ENCODE peak calls at places on chromosome 17, in nine cellular contexts. V is fibroblast of lung, T is DND-41, J is WTC11, C is body of pancreas, E is glutamatergic neuron, U is epithelial cell of esophagus, K is AG04450, H is mammary epithelial cell. Z is an unnamed sample.

GRCh38 chr17:55416470-55417052 is 5.1 kb downstream of the MMD start:
- DNase-seq in C (no peak), K (no peak), J (no peak), V (peak), U (peak), T (no peak), H (no peak), E (no peak), Z (no peak)

GRCh38 chr17:73170921-73171320 is 6.1 kb downstream of the SSTR2 start:
- DNase-seq in U (no peak), C (no peak), T (no peak), E (no peak), K (no peak), J (no peak), V (no peak), H (no peak), Z (no peak)

GRCh38 chr17:2084766-2085647 is 30.1 kb downstream of the HIC1 start:
- DNase-seq in J (no peak), T (no peak), V (peak), E (no peak), C (no peak), H (no peak), K (peak), U (peak), Z (no peak)

GRCh38 chr17:70901870-70902269 is 732.5 kb downstream of the KCNJ2 start:
- DNase-seq in T (no peak), J (no peak), U (no peak), E (no peak), V (no peak), H (no peak), C (no peak), K (no peak), Z (no peak)

GRCh38 chr17:14792751-14793150 is 472.4 kb downstream of the PMP22 start:
- DNase-seq in C (peak), V (peak), U (peak), K (no peak), T (no peak), J (no peak), H (peak), E (no peak), Z (no peak)

GRCh38 chr17:50056217-50056960 is 479 bp downstream of the ITGA3 start:
- DNase-seq in U (peak), V (peak), E (peak), C (peak), J (peak), T (peak), K (no peak), H (peak), Z (peak)

GRCh38 chr17:15392326-15392739 is 50.9 kb upstream of the TEKT3 start:
- DNase-seq in T (no peak), U (peak), V (peak), H (peak), E (no peak), J (no peak), K (peak), C (no peak), Z (no peak)

GRCh38 chr17:20091161-20092029 is 82.2 kb downstream of the SPECC1 start:
- DNase-seq in V (peak), J (no peak), U (no peak), T (no peak), H (no peak), K (no peak), C (no peak), E (no peak), Z (no peak)

GRCh38 chr17:66557886-66558285 is 255.5 kb downstream of the PRKCA start:
- DNase-seq in E (no peak), H (no peak), T (no peak), J (no peak), K (no peak), C (no peak), V (no peak), U (no peak), Z (no peak)

GRCh38 chr17:43403846-43404245 is 5.1 kb downstream of the ARL4D start:
- DNase-seq in E (no peak), C (no peak), H (no peak), K (no peak), U (no peak), V (no peak), T (no peak), J (no peak), Z (no peak)

GRCh38 chr17:2792541-2793169 is 3.6 kb upstream of the RAP1GAP2 start:
- DNase-seq in C (no peak), H (no peak), T (no peak), V (no peak), K (no peak), E (no peak), J (no peak), U (no peak), Z (no peak)

GRCh38 chr17:76131692-76132573 is 9.1 kb downstream of the FOXJ1 start:
- DNase-seq in C (no peak), J (no peak), T (no peak), U (peak), V (no peak), E (no peak), K (no peak), H (peak), Z (no peak)

GRCh38 chr17:57672205-57672632 is 72.9 kb downstream of the CCDC182 start:
- DNase-seq in H (peak), K (no peak), E (no peak), J (no peak), C (no peak), U (peak), T (peak), V (peak), Z (no peak)

GRCh38 chr17:35612924-35613521 is 25.9 kb downstream of the AP2B1 start:
- DNase-seq in H (peak), T (peak), E (peak), C (peak), K (no peak), V (peak), U (peak), J (peak), Z (peak)

GRCh38 chr17:77373298-77374169 is 232.8 kb downstream of the SEC14L1 start:
- DNase-seq in E (peak), J (peak), V (no peak), C (peak), H (no peak), U (no peak), T (peak), K (no peak), Z (no peak)

GRCh38 chr17:4590981-4591453 is 6.7 kb downstream of the SMTNL2 start:
- DNase-seq in T (no peak), J (no peak), C (no peak), U (no peak), E (no peak), K (no peak), V (no peak), H (no peak), Z (no peak)

GRCh38 chr17:41406205-41406604 is 8.8 kb upstream of the KRT31 start:
- DNase-seq in C (no peak), U (peak), V (no peak), J (no peak), K (no peak), H (peak), E (no peak), T (no peak), Z (no peak)

GRCh38 chr17:67054608-67055007 is 10.3 kb downstream of the CACNG1 start:
- DNase-seq in E (no peak), T (no peak), V (no peak), J (no peak), C (no peak), K (no peak), H (no peak), U (no peak), Z (no peak)

GRCh38 chr17:13584701-13585080 is 17.0 kb downstream of the HS3ST3A1 start:
- DNase-seq in H (peak), V (peak), E (no peak), T (no peak), K (no peak), U (no peak), J (no peak), C (no peak), Z (no peak)

GRCh38 chr17:64406321-64407200 is 15.9 kb upstream of the PECAM1 start:
- DNase-seq in K (no peak), H (no peak), E (no peak), V (no peak), J (peak), T (no peak), C (no peak), U (peak), Z (no peak)

GRCh38 chr17:77045441-77046041 is 95.2 kb upstream of the SEC14L1 start:
- DNase-seq in T (no peak), H (peak), J (no peak), V (peak), C (no peak), E (no peak), U (peak), K (no peak), Z (no peak)

GRCh38 chr17:58669853-58670252 is 22.0 kb downstream of the TEX14 start:
- DNase-seq in V (no peak), C (no peak), J (no peak), T (no peak), K (no peak), H (no peak), U (no peak), E (no peak), Z (no peak)

GRCh38 chr17:56809820-56810179 is 23.9 kb downstream of the C17orf67 start:
- DNase-seq in T (no peak), K (no peak), J (no peak), H (no peak), U (no peak), E (no peak), V (no peak), C (no peak), Z (no peak)

GRCh38 chr17:76612977-76613851 is 27.6 kb upstream of the ST6GALNAC2 start:
- DNase-seq in T (no peak), H (peak), E (no peak), C (no peak), V (no peak), U (peak), K (no peak), J (peak), Z (peak)

GRCh38 chr17:77145635-77146632 is 5.2 kb downstream of the SEC14L1 start:
- DNase-seq in U (peak), H (no peak), V (peak), K (no peak), E (no peak), C (peak), T (no peak), J (peak), Z (no peak)

GRCh38 chr17:30372755-30373154 is 6.0 kb upstream of the CPD start:
- DNase-seq in U (peak), V (peak), J (no peak), K (no peak), T (no peak), C (no peak), E (no peak), H (peak), Z (no peak)

GRCh38 chr17:7774037-7774659 is 56.6 kb downstream of the DNAH2 start:
- DNase-seq in U (no peak), H (no peak), C (no peak), E (no peak), J (no peak), V (peak), K (no peak), T (no peak), Z (no peak)

GRCh38 chr17:40168262-40168832 is 8.9 kb upstream of the RAPGEFL1 start:
- DNase-seq in K (peak), J (no peak), V (peak), C (peak), E (no peak), T (peak), U (peak), H (peak), Z (no peak)

GRCh38 chr17:30379303-30380105 is 777 bp downstream of the CPD start:
- DNase-seq in T (peak), H (no peak), J (peak), C (peak), E (peak), K (no peak), V (no peak), U (peak), Z (no peak)

GRCh38 chr17:73155410-73156165 is 9.2 kb upstream of the SSTR2 start:
- DNase-seq in J (peak), U (no peak), K (no peak), E (peak), T (no peak), V (no peak), H (no peak), C (no peak), Z (no peak)

GRCh38 chr17:57357392-57357784 is 101.1 kb downstream of the MSI2 start:
- DNase-seq in E (no peak), T (peak), C (peak), J (no peak), H (peak), U (peak), K (no peak), V (peak), Z (no peak)

GRCh38 chr17:753407-753806 is 1.3 kb upstream of the GEMIN4 start:
- DNase-seq in T (no peak), E (no peak), U (no peak), V (no peak), J (no peak), C (no peak), H (no peak), K (no peak), Z (no peak)

GRCh38 chr17:2192367-2193028 is 111.1 kb downstream of the SMG6 start:
- DNase-seq in H (peak), T (peak), C (no peak), K (peak), J (no peak), V (peak), E (no peak), U (peak), Z (no peak)

GRCh38 chr17:67944035-67944434 is 52.2 kb downstream of the C17orf58 start:
- DNase-seq in V (no peak), U (no peak), K (no peak), H (no peak), T (no peak), J (no peak), C (no peak), E (no peak), Z (no peak)

GRCh38 chr17:980406-981291 is 1.1 kb upstream of the NXN start:
- DNase-seq in T (peak), J (peak), K (no peak), V (peak), H (peak), U (peak), E (peak), C (peak), Z (peak)

GRCh38 chr17:47850692-47851573 is at the start of gene SP6:
- DNase-seq in K (no peak), C (peak), U (peak), T (no peak), H (peak), J (peak), V (peak), E (peak), Z (peak)

GRCh38 chr17:47850373-47850691 is 631 bp downstream of the SP6 start:
- DNase-seq in U (no peak), J (no peak), C (no peak), K (no peak), H (no peak), T (no peak), V (no peak), E (no peak), Z (no peak)

GRCh38 chr17:47851764-47852112 is 775 bp upstream of the SP6 start:
- DNase-seq in C (no peak), H (no peak), K (no peak), J (peak), T (no peak), U (no peak), E (no peak), V (no peak), Z (no peak)

GRCh38 chr17:47853616-47854015 is 2.7 kb upstream of the SP6 start:
- DNase-seq in U (no peak), C (no peak), J (no peak), T (no peak), V (no peak), E (no peak), K (no peak), H (no peak), Z (no peak)

DNA sequence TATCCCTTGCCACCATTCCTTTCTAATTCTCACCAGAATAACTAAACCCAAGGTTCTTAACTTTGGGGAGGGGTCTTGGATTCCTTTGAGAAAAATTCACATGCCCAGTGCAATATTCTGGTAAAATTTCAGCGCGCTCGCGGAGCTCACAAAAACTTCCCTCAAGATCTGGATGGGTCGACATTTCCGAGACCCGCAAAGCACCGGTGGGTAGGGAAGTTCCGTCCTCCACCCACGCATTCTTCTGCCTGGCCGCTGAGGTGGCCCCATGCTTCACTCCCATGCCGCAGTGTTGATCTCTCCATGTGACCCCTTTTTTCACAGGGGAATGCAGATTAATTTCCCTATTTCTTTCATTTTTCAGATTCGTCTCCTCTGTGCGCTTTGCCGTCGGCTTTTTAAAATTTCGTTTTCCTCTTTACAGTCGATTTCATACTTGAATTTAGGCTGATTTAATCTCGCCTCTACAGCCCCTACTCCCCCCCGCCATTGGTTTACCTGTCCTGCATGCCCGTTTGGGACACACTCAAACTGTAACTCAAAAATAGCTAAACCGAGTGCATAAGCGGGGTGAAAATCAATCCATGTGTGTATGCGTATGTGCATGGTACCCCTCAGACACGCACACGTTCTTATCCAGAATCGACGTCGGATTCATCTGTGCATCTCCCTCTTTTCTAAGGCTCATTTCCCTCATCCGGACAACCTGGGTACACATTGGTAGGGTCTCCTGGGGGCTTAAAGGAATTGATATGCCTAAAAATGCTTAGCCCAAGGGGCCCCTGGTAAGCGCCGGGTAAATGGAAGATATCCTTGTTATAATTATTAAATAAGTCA is 1.4 kb upstream of the SP6 start:
- DNase-seq in U (no peak), T (no peak), H (no peak), J (no peak), K (no peak), E (no peak), C (no peak), V (no peak), Z (no peak)
- TF ChIP-seq CTCF in U (no peak), T (no peak), H (no peak), J (no peak), K (no peak), E (no peak), C (no peak), V (no peak), Z (no peak)

GRCh38 chr17:48612854-48613691 is 2.0 kb downstream of the HOXB8 start:
- DNase-seq in E (peak), U (peak), T (no peak), J (no peak), C (no peak), K (no peak), V (peak), H (peak), Z (no peak)
- TF ChIP-seq CTCF in E (no peak), U (no peak), T (no peak), J (no peak), C (no peak), K (peak), V (peak), H (no peak), Z (peak)

DNA sequence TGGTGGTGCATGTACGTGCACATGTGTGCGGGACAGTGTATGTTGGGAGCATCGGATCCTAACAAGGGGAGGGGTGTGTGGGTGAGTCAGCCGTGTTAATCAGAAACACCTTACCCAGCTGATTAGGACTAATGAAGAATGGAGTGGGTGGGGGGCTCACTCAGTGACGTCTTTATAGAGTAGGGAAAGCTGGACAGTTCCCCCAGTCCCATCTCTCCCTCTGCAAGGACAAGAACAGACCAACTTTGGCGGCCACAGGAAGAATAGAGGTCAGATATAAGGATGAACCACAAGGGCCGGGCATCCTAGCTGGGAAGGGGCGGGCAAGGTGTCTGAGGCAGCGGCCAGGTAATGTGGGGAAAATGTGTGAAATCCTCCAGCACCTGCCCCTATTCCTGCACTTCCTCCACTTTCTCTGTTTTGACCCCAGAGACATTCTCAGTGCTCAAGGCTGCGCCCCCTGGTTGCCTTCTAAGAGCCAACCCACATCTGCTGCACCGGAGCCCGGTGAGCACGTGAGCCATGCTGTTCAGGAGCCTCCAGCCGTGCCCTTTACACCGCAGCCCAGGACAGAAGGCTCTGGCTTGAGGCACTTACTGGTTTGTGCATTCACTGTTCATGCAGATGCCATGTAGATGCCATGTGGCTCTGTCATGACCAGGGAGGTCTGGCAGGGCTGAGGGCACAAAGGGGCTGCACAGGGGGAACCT is 18.9 kb upstream of the TBX21 start:
- DNase-seq in U (no peak), V (no peak), H (no peak), K (no peak), T (no peak), E (no peak), J (peak), C (no peak), Z (no peak)
- TF ChIP-seq CTCF in U (no peak), V (no peak), H (no peak), K (no peak), T (peak), E (no peak), J (no peak), C (no peak), Z (no peak)

DNA sequence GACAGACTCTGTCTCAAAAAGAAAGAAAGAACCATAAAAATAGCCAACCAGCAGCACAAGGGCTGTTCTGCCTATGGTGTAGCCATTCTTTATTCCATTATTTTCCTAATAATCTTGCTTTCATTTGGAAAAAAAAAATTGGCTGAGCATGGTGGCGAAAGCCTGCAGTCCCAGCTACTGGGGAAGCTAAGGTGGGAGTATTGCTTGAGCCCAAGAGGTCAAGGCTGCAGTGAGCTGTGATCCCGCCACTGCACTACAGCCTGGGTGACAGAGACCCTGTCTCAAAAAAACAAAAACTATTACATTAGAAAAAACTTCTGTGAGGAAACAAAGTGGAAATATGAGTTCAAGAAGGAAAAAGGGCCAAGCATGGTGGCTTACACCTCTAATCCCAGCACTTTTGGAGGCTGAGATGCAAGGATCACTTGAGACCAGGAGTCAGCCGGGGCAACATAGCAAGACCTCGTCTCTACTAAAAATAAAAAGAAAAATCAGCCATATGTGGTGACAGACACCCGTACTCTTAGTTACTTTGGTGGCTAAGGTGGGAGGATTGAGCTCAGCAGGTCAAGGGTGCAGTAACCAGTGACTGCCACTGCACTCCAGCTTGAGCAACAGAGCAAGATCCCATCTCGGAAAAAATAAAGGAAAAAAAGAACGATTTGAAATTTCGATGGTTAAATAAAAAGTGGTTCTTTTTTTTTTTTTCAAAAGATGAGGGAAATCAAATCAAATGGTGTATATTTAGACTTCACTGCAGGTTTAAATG is 2.5 kb downstream of the DCAKD start:
- DNase-seq in K (no peak), H (no peak), U (no peak), C (no peak), V (no peak), T (no peak), J (no peak), E (no peak), Z (no peak)
- TF ChIP-seq CTCF in K (peak), H (no peak), U (peak), C (no peak), V (no peak), T (no peak), J (no peak), E (peak), Z (peak)

GRCh38 chr17:60993497-60993896 is 315.8 kb downstream of the BCAS3 start:
- DNase-seq in E (no peak), J (no peak), C (no peak), V (no peak), K (no peak), H (no peak), U (no peak), T (no peak), Z (no peak)
- TF ChIP-seq CTCF in E (no peak), J (no peak), C (no peak), V (no peak), K (no peak), H (no peak), U (no peak), T (no peak), Z (no peak)

GRCh38 chr17:17836250-17836817 is 452 bp downstream of the SREBF1 start:
- DNase-seq in T (peak), H (peak), V (peak), K (peak), U (peak), C (peak), J (peak), E (peak), Z (peak)
- TF ChIP-seq CTCF in T (peak), H (no peak), V (no peak), K (no peak), U (no peak), C (no peak), J (no peak), E (no peak), Z (no peak)